ENCODE peak calls at places on chromosomes 7 and 10, in ten cellular contexts. K, D, Z, P, U, Y, C, H, F and J are unnamed samples. For H3K4me1, the result is how much of the 10 kb centered on the place peaks cover.

GRCh38 chr7:21939136-21939857 is 6.4 kb downstream of the CDCA7L start:
- DNase-seq in K (no peak), D (no peak), Z (peak), P (no peak), U (no peak), Y (no peak), C (no peak), H (peak), F (peak), J (peak)

GRCh38 chr7:98976396-98977185 is 98.3 kb downstream of the TRRAP start:
- DNase-seq in K (no peak), D (no peak), Z (no peak), P (no peak), U (no peak), Y (no peak), C (no peak), H (no peak), F (no peak), J (no peak)

GRCh38 chr7:25846722-25847121 is 305.3 kb upstream of the NFE2L3 start:
- DNase-seq in K (peak), D (no peak), Z (peak), P (no peak), U (peak), Y (no peak), C (peak), H (peak), F (peak), J (peak)

GRCh38 chr7:90209776-90210175 is 1.8 kb upstream of the STEAP2 start:
- DNase-seq in K (no peak), D (no peak), Z (peak), P (no peak), U (no peak), Y (no peak), C (peak), H (peak), F (no peak), J (peak)

GRCh38 chr7:30330134-30331111 is 46.0 kb downstream of the ZNRF2 start:
- DNase-seq in K (no peak), D (no peak), Z (no peak), P (peak), U (no peak), Y (peak), C (peak), H (no peak), F (no peak), J (no peak)

GRCh38 chr7:1745018-1745532 is 75.0 kb downstream of the ELFN1 start:
- DNase-seq in K (no peak), D (no peak), Z (no peak), P (no peak), U (no peak), Y (no peak), C (no peak), H (no peak), F (no peak), J (no peak)

GRCh38 chr7:23680417-23681405 is 712 bp downstream of the FAM221A start:
- DNase-seq in K (peak), D (peak), Z (peak), P (peak), U (peak), Y (peak), C (peak), H (peak), F (peak), J (no peak)

GRCh38 chr7:85041599-85042216 is 145.1 kb downstream of the SEMA3D start:
- DNase-seq in K (peak), D (no peak), Z (peak), P (no peak), U (peak), Y (no peak), C (peak), H (peak), F (peak), J (no peak)

GRCh38 chr7:9125246-9125645 is 691.8 kb downstream of the NXPH1 start:
- DNase-seq in K (no peak), D (no peak), Z (no peak), P (no peak), U (no peak), Y (no peak), C (no peak), H (no peak), F (no peak), J (no peak)

GRCh38 chr10:8103543-8103942 is 49.1 kb downstream of the GATA3 start:
- DNase-seq in K (no peak), D (no peak), Z (no peak), P (no peak), U (no peak), Y (no peak), C (no peak), H (no peak), F (no peak), J (no peak)

GRCh38 chr10:26334932-26335573 is 103.1 kb upstream of the APBB1IP start:
- DNase-seq in K (no peak), D (peak), Z (peak), P (peak), U (no peak), Y (peak), C (peak), H (peak), F (peak), J (peak)

GRCh38 chr7:55129409-55130078 is 110.7 kb downstream of the EGFR start:
- DNase-seq in K (no peak), D (no peak), Z (peak), P (no peak), U (no peak), Y (no peak), C (peak), H (peak), F (peak), J (no peak)

DNA sequence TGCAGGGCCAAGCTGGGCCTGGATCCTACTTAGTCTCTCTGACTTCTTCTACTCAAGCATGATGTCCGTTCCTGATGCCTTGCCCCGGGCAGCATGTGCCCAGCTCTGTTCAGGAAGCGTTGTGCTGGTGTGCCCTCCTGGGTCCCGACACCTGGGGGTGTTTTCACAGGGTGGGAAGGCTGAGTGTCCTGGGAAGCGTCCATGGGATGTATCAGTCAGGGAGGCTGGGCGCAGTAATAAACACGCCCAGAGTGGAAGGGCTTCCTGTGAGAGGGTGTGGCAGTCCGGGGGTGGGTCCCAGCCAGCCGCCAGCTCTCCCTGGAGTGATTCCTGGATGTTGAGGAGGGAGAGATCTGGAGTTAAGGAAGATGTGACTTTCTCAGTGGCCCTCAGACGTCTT is 29.0 kb downstream of the FOXK1 start:
- DNase-seq in K (no peak), D (no peak), Z (no peak), P (no peak), U (no peak), Y (no peak), C (no peak), H (no peak), F (no peak), J (no peak)
- H3K4me1 ChIP-seq in K (under half), D (under half), Z (half or more), P (under half), U (under half), Y (under half), C (under half), H (under half), F (under half), J (under half)

GRCh38 chr10:130361351-130362105 is 225.3 kb downstream of the GLRX3 start:
- DNase-seq in K (peak), D (no peak), Z (no peak), P (no peak), U (no peak), Y (no peak), C (no peak), H (no peak), F (no peak), J (no peak)

GRCh38 chr10:130360826-130361311 is 224.7 kb downstream of the GLRX3 start:
- DNase-seq in K (peak), D (no peak), Z (no peak), P (no peak), U (no peak), Y (no peak), C (no peak), H (no peak), F (no peak), J (no peak)

GRCh38 chr10:130363051-130363450 is 226.9 kb downstream of the GLRX3 start:
- DNase-seq in K (no peak), D (no peak), Z (no peak), P (no peak), U (no peak), Y (no peak), C (no peak), H (no peak), F (no peak), J (no peak)

GRCh38 chr10:130363899-130364298 is 227.7 kb downstream of the GLRX3 start:
- DNase-seq in K (no peak), D (no peak), Z (no peak), P (no peak), U (no peak), Y (no peak), C (no peak), H (no peak), F (no peak), J (no peak)

GRCh38 chr10:130362308-130362761 is 226.1 kb downstream of the GLRX3 start:
- DNase-seq in K (peak), D (no peak), Z (no peak), P (no peak), U (no peak), Y (no peak), C (no peak), H (no peak), F (no peak), J (no peak)
- H3K4me3 ChIP-seq in K (no peak), D (no peak), Z (no peak), P (no peak), U (no peak), Y (no peak), C (no peak), H (no peak), F (no peak), J (no peak)

DNA sequence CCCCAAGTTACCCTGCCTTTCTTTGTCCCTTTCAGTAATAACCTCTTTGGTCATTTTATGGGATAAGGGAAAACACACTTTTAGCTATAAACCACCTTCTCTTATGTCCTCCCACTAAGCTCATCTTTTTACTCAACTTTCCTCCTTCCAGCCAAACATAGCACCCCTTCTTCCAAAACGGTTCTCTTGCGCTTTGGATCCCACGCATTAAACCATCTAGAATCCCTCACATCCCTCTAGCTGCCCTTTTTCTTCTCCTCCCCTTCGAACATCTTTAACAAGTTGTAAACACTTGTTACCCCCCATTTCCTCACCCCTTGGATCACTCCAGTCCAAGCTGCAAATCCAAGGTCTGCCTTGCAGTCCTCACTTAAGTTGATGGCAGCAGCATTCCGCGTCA is 13.4 kb downstream of the WAPL start:
- DNase-seq in K (no peak), D (no peak), Z (no peak), P (no peak), U (no peak), Y (no peak), C (no peak), H (no peak), F (no peak), J (no peak)
- H3K4me1 ChIP-seq in K (under half), D (under half), Z (under half), P (under half), U (half or more), Y (under half), C (under half), H (under half), F (under half), J (under half)

GRCh38 chr10:86687750-86688149 is 19.4 kb downstream of the LDB3 start:
- DNase-seq in K (no peak), D (no peak), Z (peak), P (no peak), U (no peak), Y (no peak), C (peak), H (peak), F (no peak), J (no peak)

GRCh38 chr10:86686972-86687371 is 18.7 kb downstream of the LDB3 start:
- DNase-seq in K (no peak), D (no peak), Z (no peak), P (no peak), U (peak), Y (no peak), C (no peak), H (no peak), F (no peak), J (no peak)

GRCh38 chr10:86689146-86689545 is 20.8 kb downstream of the LDB3 start:
- DNase-seq in K (no peak), D (no peak), Z (no peak), P (no peak), U (no peak), Y (no peak), C (no peak), H (no peak), F (no peak), J (no peak)

GRCh38 chr10:86690231-86690630 is 21.9 kb downstream of the LDB3 start:
- DNase-seq in K (no peak), D (no peak), Z (no peak), P (no peak), U (no peak), Y (no peak), C (no peak), H (no peak), F (no peak), J (no peak)

GRCh38 chr10:86688398-86688921 is 20.1 kb downstream of the LDB3 start:
- DNase-seq in K (no peak), D (no peak), Z (peak), P (peak), U (peak), Y (peak), C (peak), H (peak), F (peak), J (no peak)
- H3K4me3 ChIP-seq in K (no peak), D (no peak), Z (peak), P (no peak), U (no peak), Y (no peak), C (no peak), H (no peak), F (no peak), J (no peak)

DNA sequence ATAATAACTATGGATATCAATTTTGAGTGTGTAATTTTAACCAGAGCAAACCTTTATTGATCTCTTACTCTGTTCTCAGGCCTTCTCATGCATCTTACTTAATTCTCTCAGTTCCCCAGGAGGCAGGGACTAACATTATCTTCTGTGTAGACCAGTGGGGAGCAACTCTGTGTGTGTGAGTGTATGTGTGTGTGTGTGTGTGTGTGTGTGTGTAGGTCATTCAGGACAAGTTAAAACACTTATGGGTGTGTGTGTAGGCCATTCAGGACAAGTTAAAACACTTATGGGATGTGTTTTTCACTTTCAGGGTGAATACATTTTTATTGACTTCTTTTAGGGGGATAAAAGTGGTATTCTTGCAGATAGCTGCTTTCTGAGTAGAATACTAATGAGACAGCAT is 145.0 kb downstream of the ADAM12 start:
- DNase-seq in K (no peak), D (no peak), Z (no peak), P (no peak), U (no peak), Y (no peak), C (peak), H (peak), F (no peak), J (no peak)
- H3K4me1 ChIP-seq in K (under half), D (under half), Z (half or more), P (under half), U (under half), Y (under half), C (under half), H (under half), F (under half), J (under half)

GRCh38 chr7:43838201-43838659 is 31.1 kb downstream of the MRPS24 start:
- DNase-seq in K (no peak), D (no peak), Z (no peak), P (no peak), U (no peak), Y (no peak), C (no peak), H (no peak), F (no peak), J (no peak)

GRCh38 chr7:43834463-43835251 is 34.7 kb downstream of the MRPS24 start:
- DNase-seq in K (no peak), D (no peak), Z (peak), P (peak), U (no peak), Y (peak), C (peak), H (peak), F (peak), J (no peak)
- H3K4me3 ChIP-seq in K (no peak), D (peak), Z (no peak), P (peak), U (peak), Y (peak), C (peak), H (no peak), F (no peak), J (peak)

GRCh38 chr10:80772596-80772995 is 234.9 kb downstream of the SH2D4B start:
- DNase-seq in K (no peak), D (no peak), Z (no peak), P (no peak), U (no peak), Y (no peak), C (no peak), H (no peak), F (no peak), J (no peak)
- H3K4me1 ChIP-seq in K (under half), D (under half), Z (under half), P (under half), U (under half), Y (under half), C (under half), H (under half), F (under half), J (under half)

DNA sequence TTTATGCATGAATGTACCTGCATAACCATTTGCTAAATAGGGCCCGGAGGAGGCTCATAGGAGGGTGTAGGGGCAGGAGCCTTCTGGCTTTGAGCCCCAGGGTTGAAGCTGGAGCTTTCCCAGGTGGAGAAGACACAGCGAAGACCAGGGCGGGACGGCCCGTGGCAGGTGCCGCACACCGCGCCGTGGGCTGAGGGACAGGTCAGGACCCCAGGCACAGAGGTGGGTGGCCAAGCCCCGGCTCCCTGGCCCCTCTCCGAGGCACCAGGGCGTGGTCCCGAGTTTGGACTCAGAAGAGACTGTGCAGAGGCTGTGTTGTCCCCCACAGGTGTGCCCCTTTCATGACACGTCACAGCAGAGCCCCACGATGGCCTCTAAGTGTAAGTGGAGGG is 56.5 kb downstream of the PWWP2B start:
- DNase-seq in K (no peak), D (no peak), Z (no peak), P (no peak), U (no peak), Y (no peak), C (no peak), H (no peak), F (no peak), J (no peak)
- H3K4me3 ChIP-seq in K (no peak), D (peak), Z (peak), P (peak), U (peak), Y (no peak), C (peak), H (no peak), F (peak), J (no peak)

GRCh38 chr10:21625623-21626229 is 91.7 kb downstream of the MLLT10 start:
- DNase-seq in K (no peak), D (no peak), Z (no peak), P (no peak), U (no peak), Y (no peak), C (no peak), H (no peak), F (no peak), J (no peak)
- H3K4me1 ChIP-seq in K (under half), D (under half), Z (under half), P (under half), U (under half), Y (under half), C (under half), H (under half), F (under half), J (under half)

DNA sequence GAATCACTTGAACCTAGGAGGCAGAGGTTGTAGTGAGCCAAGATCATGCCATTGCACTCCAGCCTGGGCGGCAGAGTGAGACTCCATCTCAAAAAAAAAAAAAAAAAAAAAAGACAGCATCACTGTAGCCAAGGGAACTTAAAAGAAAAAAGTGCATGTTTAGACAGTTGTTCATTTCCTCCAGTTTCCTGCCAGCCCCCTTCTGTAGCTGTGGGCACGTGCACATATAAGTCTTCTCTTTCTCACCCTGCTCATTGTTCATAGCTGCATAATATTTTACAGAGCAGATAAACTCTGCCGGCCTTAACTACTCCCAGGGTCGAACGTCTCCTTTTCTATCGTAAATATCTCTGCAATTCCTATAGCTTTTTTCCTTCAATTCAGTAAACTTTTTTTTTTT is 132.6 kb downstream of the LHPP start:
- DNase-seq in K (no peak), D (no peak), Z (peak), P (no peak), U (no peak), Y (no peak), C (no peak), H (no peak), F (no peak), J (no peak)
- H3K4me3 ChIP-seq in K (no peak), D (no peak), Z (no peak), P (no peak), U (no peak), Y (no peak), C (no peak), H (no peak), F (no peak), J (no peak)